ENCODE peak calls at places on chromosomes 2 and 18, in five cellular contexts. S, U, P, Y and L are unnamed samples.
A peak's percentile ranks its signal among the peaks of the same experiment; 100 is the strongest.

GRCh38 chr2:71330585-71331330 is 824 bp upstream of the ZNF638 start:
- DNase-seq in S (no peak), U (no peak), P (no peak), Y (no peak), L (no peak)

GRCh38 chr2:109701362-109701761 is 87.2 kb downstream of the SOWAHC start:
- DNase-seq in S (no peak), U (no peak), P (no peak), Y (no peak), L (peak; percentile 41)

GRCh38 chr2:54760310-54760709 is 36.8 kb downstream of the EML6 start:
- DNase-seq in S (no peak), U (no peak), P (no peak), Y (peak; percentile 43), L (no peak)

GRCh38 chr2:241994556-241995213 is 125.2 kb downstream of the RTP5 start:
- DNase-seq in S (no peak), U (no peak), P (no peak), Y (no peak), L (no peak)

GRCh38 chr2:172394008-172394407 is 33.4 kb upstream of the ITGA6 start:
- DNase-seq in S (no peak), U (no peak), P (no peak), Y (no peak), L (no peak)

GRCh38 chr2:119760876-119761275 is 1.2 kb downstream of the PTPN4 start:
- DNase-seq in S (no peak), U (no peak), P (peak; percentile 28), Y (peak; percentile 42), L (no peak)

GRCh38 chr2:129906861-129907235 is 72.6 kb upstream of the RAB6C start:
- DNase-seq in S (no peak), U (peak; percentile 18), P (no peak), Y (no peak), L (no peak)

GRCh38 chr18:44342167-44342566 is 338.5 kb upstream of the SETBP1 start:
- DNase-seq in S (no peak), U (no peak), P (no peak), Y (no peak), L (no peak)

GRCh38 chr2:124609667-124610066 is 584.6 kb downstream of the CNTNAP5 start:
- DNase-seq in S (no peak), U (no peak), P (no peak), Y (no peak), L (no peak)

GRCh38 chr2:234606906-234607305 is 110.0 kb upstream of the ARL4C start:
- DNase-seq in S (no peak), U (no peak), P (no peak), Y (no peak), L (no peak)

GRCh38 chr18:21191596-21192307 is 50.3 kb upstream of the GREB1L start:
- DNase-seq in S (peak; percentile 57), U (peak; percentile 75), P (peak; percentile 82), Y (peak; percentile 30), L (peak; percentile 75)

GRCh38 chr2:232622563-232622962 is 10.8 kb upstream of the EFHD1 start:
- DNase-seq in S (no peak), U (no peak), P (no peak), Y (no peak), L (no peak)

GRCh38 chr18:875912-876311 is 28.8 kb upstream of the ADCYAP1 start:
- DNase-seq in S (no peak), U (no peak), P (no peak), Y (no peak), L (no peak)
- H3K4me2 ChIP-seq in S (no peak overlapping the region), U (no peak overlapping the region), P (no peak overlapping the region), Y (no peak overlapping the region), L (no peak overlapping the region)

DNA sequence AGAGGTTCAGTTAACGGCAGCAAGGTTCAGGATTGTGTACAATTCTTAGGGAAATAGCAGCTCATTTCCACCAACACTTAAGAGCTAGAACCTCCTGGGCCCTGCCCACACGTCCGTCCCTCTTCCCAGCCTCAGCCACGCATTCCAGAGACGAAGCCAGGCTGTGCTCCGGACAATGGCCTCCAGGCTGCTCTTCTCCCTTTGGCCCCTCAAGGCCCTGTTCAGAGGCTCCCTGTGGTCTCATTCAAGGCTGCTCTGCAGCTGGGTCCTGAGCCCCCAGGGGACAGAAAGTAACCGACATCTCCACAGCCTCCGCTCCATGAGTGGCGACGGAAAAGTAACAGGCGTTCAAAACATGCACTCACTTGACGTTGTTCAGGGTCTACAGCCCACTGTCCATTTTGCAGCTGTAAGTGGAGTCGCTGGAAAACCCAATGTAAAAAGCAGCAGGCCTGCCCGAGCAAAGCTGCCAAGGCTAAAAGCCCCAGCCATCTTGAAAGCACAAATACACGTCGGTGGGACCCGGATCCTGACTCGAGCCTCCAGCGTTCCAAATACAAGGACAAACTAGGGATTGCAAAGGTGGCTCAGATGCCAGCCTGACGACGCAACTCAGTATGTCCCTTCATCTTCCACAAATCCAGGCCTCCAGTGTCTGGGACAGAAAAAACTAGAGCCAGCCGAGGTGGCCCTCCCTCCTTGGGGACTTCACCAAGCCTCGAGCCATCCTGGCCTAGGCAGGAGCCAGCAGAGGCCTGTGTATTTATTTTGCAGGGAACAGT is 76.9 kb downstream of the NDUFA10 start:
- DNase-seq in S (no peak), U (peak; percentile 19), P (no peak), Y (no peak), L (no peak)
- H3K4me2 ChIP-seq in S (no peak overlapping the region), U (no peak overlapping the region), P (no peak overlapping the region), Y (no peak overlapping the region), L (no peak overlapping the region)

GRCh38 chr2:33205693-33206434 is 259.1 kb downstream of the LTBP1 start:
- DNase-seq in S (no peak), U (no peak), P (no peak), Y (no peak), L (no peak)

GRCh38 chr2:33209976-33210375 is 263.2 kb downstream of the LTBP1 start:
- DNase-seq in S (no peak), U (no peak), P (no peak), Y (no peak), L (no peak)

GRCh38 chr2:33208400-33208799 is 261.6 kb downstream of the LTBP1 start:
- DNase-seq in S (no peak), U (no peak), P (no peak), Y (no peak), L (no peak)

GRCh38 chr2:33204945-33205344 is 258.2 kb downstream of the LTBP1 start:
- DNase-seq in S (no peak), U (no peak), P (no peak), Y (no peak), L (no peak)

DNA sequence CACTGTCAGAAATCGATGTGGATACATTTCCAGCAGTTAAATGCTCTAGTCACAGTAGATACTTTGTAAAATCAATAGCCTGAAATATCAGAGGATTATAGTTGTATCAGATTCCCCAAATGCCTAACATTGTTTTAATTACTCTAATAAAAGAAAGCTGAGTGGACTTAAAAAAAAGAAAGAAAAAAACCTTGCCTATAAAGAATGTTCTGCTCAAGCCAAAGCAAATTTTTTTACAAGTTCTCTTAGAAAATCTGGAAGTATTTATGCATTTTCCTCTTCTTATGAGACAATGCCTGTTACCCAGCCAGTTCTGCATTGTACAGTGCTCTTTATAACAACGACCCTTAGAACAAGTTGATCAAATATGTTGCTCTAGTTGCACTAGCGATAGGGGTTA is 260.6 kb downstream of the LTBP1 start:
- DNase-seq in S (no peak), U (no peak), P (no peak), Y (no peak), L (no peak)
- H3K4me2 ChIP-seq in S (no peak overlapping the region), U (no peak overlapping the region), P (no peak overlapping the region), Y (no peak overlapping the region), L (no peak overlapping the region)

DNA sequence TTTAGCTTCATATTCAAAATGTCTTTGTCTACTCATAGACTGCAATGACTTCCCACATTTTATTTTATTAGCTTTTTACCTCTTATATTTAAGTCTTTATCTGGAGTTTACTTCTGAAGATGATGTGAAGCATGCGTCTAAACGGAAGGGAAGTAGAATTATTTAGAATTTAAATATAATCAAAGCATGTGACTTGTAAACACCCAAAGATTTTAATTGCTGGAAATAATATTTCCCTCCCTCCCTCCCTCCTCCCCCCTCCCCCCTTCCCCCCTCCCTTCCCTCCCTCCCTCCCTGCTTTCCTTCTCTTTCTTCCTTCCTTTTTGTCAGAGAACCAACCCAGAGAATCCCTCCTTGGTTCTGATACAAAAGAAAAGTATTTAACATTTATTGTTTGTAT is 2.1 kb upstream of the LANCL1 start:
- DNase-seq in S (no peak), U (no peak), P (no peak), Y (no peak), L (no peak)
- H3K4me2 ChIP-seq in S (peak overlapping the region; percentile 87), U (no peak overlapping the region), P (no peak overlapping the region), Y (no peak overlapping the region), L (peak overlapping the region; percentile 99)

GRCh38 chr2:196316050-196316430 is 144.7 kb upstream of the STK17B start:
- DNase-seq in S (no peak), U (no peak), P (no peak), Y (no peak), L (no peak)

GRCh38 chr2:196318517-196319377 is 147.4 kb upstream of the STK17B start:
- DNase-seq in S (no peak), U (no peak), P (no peak), Y (no peak), L (no peak)

GRCh38 chr2:196314157-196314556 is 142.8 kb upstream of the STK17B start:
- DNase-seq in S (no peak), U (no peak), P (no peak), Y (no peak), L (no peak)

GRCh38 chr2:196314780-196315179 is 143.4 kb upstream of the STK17B start:
- DNase-seq in S (no peak), U (no peak), P (no peak), Y (no peak), L (no peak)

DNA sequence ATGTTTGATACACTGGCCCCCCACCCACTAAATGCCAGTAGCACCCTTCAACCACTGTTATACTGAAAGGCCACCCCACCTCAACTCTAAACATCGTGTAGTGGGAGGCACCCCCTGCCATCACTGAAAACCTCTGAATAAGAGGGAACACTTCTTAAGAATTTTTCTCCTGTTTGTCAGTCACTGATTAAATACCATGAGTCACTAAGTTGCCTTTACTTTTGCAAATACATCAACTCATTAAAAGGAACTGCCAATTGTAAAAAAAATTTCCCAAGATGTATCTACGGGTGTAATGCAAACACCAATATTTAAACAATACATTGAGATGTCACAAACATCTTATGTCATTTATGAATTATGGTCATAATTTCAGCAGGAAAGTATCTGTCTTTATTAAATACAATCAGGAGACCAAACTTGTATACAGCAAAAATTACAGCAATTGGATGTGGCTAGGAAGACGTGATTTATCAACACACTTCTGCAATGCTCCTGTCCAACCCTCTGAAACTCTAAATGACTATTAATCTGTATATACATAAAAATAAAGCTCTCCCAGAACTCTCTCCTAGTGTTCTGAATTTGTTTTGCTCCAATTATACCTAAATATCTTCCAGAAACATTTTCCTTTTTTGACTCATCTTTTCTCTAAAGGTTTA is 144.1 kb upstream of the STK17B start:
- DNase-seq in S (no peak), U (no peak), P (no peak), Y (no peak), L (no peak)
- H3K4me2 ChIP-seq in S (peak overlapping the region; percentile 7), U (no peak overlapping the region), P (no peak overlapping the region), Y (no peak overlapping the region), L (no peak overlapping the region)

GRCh38 chr2:60356346-60356745 is 197.1 kb downstream of the BCL11A start:
- DNase-seq in S (no peak), U (no peak), P (no peak), Y (peak; percentile 64), L (no peak)

GRCh38 chr2:60358471-60358870 is 195.0 kb downstream of the BCL11A start:
- DNase-seq in S (no peak), U (no peak), P (no peak), Y (peak; percentile 56), L (no peak)

GRCh38 chr2:60361498-60361897 is 192.0 kb downstream of the BCL11A start:
- DNase-seq in S (no peak), U (no peak), P (no peak), Y (no peak), L (no peak)

GRCh38 chr2:60355849-60356261 is 197.6 kb downstream of the BCL11A start:
- DNase-seq in S (no peak), U (no peak), P (no peak), Y (peak; percentile 69), L (no peak)

GRCh38 chr2:60359569-60359968 is 193.9 kb downstream of the BCL11A start:
- DNase-seq in S (no peak), U (no peak), P (no peak), Y (no peak), L (no peak)
- H3K4me2 ChIP-seq in S (no peak overlapping the region), U (no peak overlapping the region), P (no peak overlapping the region), Y (peak overlapping the region; percentile 67), L (no peak overlapping the region)